ENCODE peak calls at places on chromosomes 7 and 10, in four cellular contexts. G is PC-3, R is GM23338, D is mesothelial cell of epicardium. P is an unnamed sample.

GRCh38 chr7:6496842-6497636 is 49.3 kb upstream of the DAGLB start:
- DNase-seq in G (no peak), R (no peak), D (no peak), P (no peak)

GRCh38 chr7:5357951-5358350 is 65.7 kb downstream of the TNRC18 start:
- DNase-seq in G (no peak), R (no peak), D (no peak), P (no peak)

GRCh38 chr7:129258649-129259389 is 34.0 kb downstream of the AHCYL2 start:
- DNase-seq in G (no peak), R (peak), D (no peak), P (no peak)

GRCh38 chr10:71250842-71251241 is 38.5 kb downstream of the UNC5B start:
- DNase-seq in G (no peak), R (no peak), D (no peak), P (no peak)

GRCh38 chr7:98240961-98241673 is 10.9 kb downstream of the TECPR1 start:
- DNase-seq in G (peak), R (peak), D (no peak), P (no peak)

GRCh38 chr7:27113991-27114866 is 11.7 kb upstream of the HOXA2 start:
- DNase-seq in G (peak), R (peak), D (peak), P (peak)

GRCh38 chr7:55565693-55566092 is 6.6 kb downstream of the VOPP1 start:
- DNase-seq in G (no peak), R (no peak), D (peak), P (no peak)

GRCh38 chr10:124018886-124019525 is 74.4 kb downstream of the CHST15 start:
- DNase-seq in G (no peak), R (no peak), D (no peak), P (no peak)

GRCh38 chr10:72260588-72261322 is 13.0 kb upstream of the DDIT4 start:
- DNase-seq in G (peak), R (peak), D (peak), P (peak)

GRCh38 chr10:70748305-70748704 is 36.9 kb downstream of the TBATA start:
- DNase-seq in G (no peak), R (no peak), D (no peak), P (no peak)

GRCh38 chr7:78225534-78225933 is 427.0 kb downstream of the PHTF2 start:
- DNase-seq in G (no peak), R (no peak), D (no peak), P (no peak)

GRCh38 chr10:82089327-82089726 is 214.3 kb downstream of the NRG3 start:
- DNase-seq in G (no peak), R (peak), D (no peak), P (no peak)

GRCh38 chr7:142436601-142437000 is 178.7 kb upstream of the PRSS58 start:
- DNase-seq in G (no peak), R (no peak), D (no peak), P (no peak)

GRCh38 chr7:77727936-77728701 is 31.9 kb downstream of the RSBN1L start:
- DNase-seq in G (no peak), R (peak), D (no peak), P (no peak)

GRCh38 chr10:5540886-5541285 is 16.1 kb downstream of the CALML3 start:
- DNase-seq in G (no peak), R (no peak), D (no peak), P (no peak)

GRCh38 chr10:92240289-92241157 is 50.4 kb downstream of the CPEB3 start:
- DNase-seq in G (peak), R (peak), D (no peak), P (no peak)
- TF ChIP-seq CTCF in G (no peak), R (no peak), D (no peak), P (no peak)

GRCh38 chr7:82625377-82625776 is 181.8 kb upstream of the CACNA2D1 start:
- DNase-seq in G (peak), R (no peak), D (no peak), P (no peak)
- TF ChIP-seq CTCF in G (peak), R (peak), D (no peak), P (no peak)

GRCh38 chr7:53358301-53358700 is 322.9 kb downstream of the POM121L12 start:
- DNase-seq in G (no peak), R (peak), D (no peak), P (no peak)
- TF ChIP-seq CTCF in G (no peak), R (peak), D (no peak), P (no peak)

DNA sequence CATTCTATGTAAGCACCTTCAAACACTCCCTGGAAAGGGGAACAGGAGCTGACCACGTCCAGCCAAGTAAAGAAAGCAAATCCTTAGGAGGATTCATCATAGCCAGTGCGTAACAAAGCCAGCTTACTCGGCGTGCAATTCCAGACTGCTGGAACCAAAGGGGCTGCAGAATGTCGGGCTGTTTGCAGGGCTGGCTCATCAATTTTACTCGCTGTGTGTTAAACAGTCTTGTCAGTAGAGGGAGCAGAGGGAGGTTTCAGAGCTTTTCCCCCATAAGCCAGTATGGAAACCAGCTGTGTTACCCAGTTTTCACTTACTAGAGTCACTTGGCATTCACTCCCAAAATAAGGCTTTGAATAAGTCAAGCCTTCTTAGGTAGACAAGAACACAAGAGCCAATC is 127.1 kb downstream of the KMT2E start:
- DNase-seq in G (peak), R (peak), D (no peak), P (no peak)
- TF ChIP-seq CTCF in G (peak), R (peak), D (no peak), P (peak)

GRCh38 chr7:114422478-114423217 is 8.0 kb downstream of the FOXP2 start:
- DNase-seq in G (peak), R (peak), D (no peak), P (no peak)
- TF ChIP-seq CTCF in G (peak), R (peak), D (peak), P (peak)

P was measured in type B pancreatic cell.